ENCODE peak calls at places on chromosomes 16 and 17, in six cellular contexts. J is upper lobe of right lung, R is tibial artery, N is sigmoid colon, P is psoas muscle, X is PC-3. L is an unnamed sample.

GRCh38 chr17:9116311-9116820 is 95.1 kb downstream of the NTN1 start:
- DNase-seq in J (peak), R (peak), N (peak), P (no peak), X (no peak), L (no peak)

GRCh38 chr16:19853973-19854876 is 30.4 kb downstream of the GPRC5B start:
- DNase-seq in J (no peak), R (no peak), N (no peak), P (no peak), X (no peak), L (no peak)

GRCh38 chr17:28746611-28747045 is 2.8 kb downstream of the TRAF4 start:
- DNase-seq in J (peak), R (no peak), N (no peak), P (peak), X (peak), L (no peak)

GRCh38 chr17:73824321-73824720 is 180.1 kb upstream of the SDK2 start:
- DNase-seq in J (no peak), R (no peak), N (no peak), P (no peak), X (no peak), L (no peak)

GRCh38 chr16:78522327-78522726 is 422.9 kb downstream of the WWOX start:
- DNase-seq in J (no peak), R (no peak), N (no peak), P (no peak), X (no peak), L (no peak)

GRCh38 chr17:76419576-76420245 is 33.2 kb downstream of the UBE2O start:
- DNase-seq in J (no peak), R (peak), N (no peak), P (no peak), X (no peak), L (no peak)

GRCh38 chr17:80092959-80093358 is 8.4 kb upstream of the GAA start:
- DNase-seq in J (no peak), R (no peak), N (peak), P (peak), X (no peak), L (no peak)

GRCh38 chr17:9844153-9844552 is 18.4 kb downstream of the GLP2R start:
- DNase-seq in J (no peak), R (no peak), N (no peak), P (no peak), X (no peak), L (no peak)

GRCh38 chr16:54026456-54026855 is 260.1 kb downstream of the IRX3 start:
- DNase-seq in J (no peak), R (no peak), N (no peak), P (no peak), X (no peak), L (no peak)

GRCh38 chr16:1113889-1114526 is 18.0 kb upstream of the C1QTNF8 start:
- DNase-seq in J (no peak), R (no peak), N (no peak), P (no peak), X (no peak), L (no peak)

GRCh38 chr17:7794063-7794663 is 39.9 kb upstream of the KDM6B start:
- DNase-seq in J (no peak), R (no peak), N (no peak), P (no peak), X (no peak), L (no peak)

GRCh38 chr16:27359615-27360014 is 42.4 kb upstream of the IL21R start:
- DNase-seq in J (no peak), R (no peak), N (no peak), P (no peak), X (no peak), L (no peak)

GRCh38 chr17:17826942-17827785 is 9.6 kb downstream of the SREBF1 start:
- DNase-seq in J (no peak), R (no peak), N (no peak), P (no peak), X (no peak), L (no peak)

GRCh38 chr17:6981426-6981825 is 14.4 kb upstream of the ALOX12 start:
- DNase-seq in J (no peak), R (no peak), N (no peak), P (no peak), X (no peak), L (no peak)

GRCh38 chr17:50051082-50051576 is 4.8 kb upstream of the ITGA3 start:
- DNase-seq in J (no peak), R (no peak), N (no peak), P (peak), X (peak), L (no peak)

GRCh38 chr16:3822366-3823045 is 58.0 kb downstream of the CREBBP start:
- DNase-seq in J (no peak), R (no peak), N (no peak), P (no peak), X (no peak), L (no peak)

GRCh38 chr16:64951193-64951592 is 170.7 kb downstream of the CDH11 start:
- DNase-seq in J (no peak), R (no peak), N (no peak), P (no peak), X (no peak), L (no peak)

GRCh38 chr16:52976539-52977167 is 76.0 kb downstream of the CHD9NB start:
- DNase-seq in J (no peak), R (no peak), N (no peak), P (no peak), X (peak), L (no peak)

GRCh38 chr16:66521951-66522771 is 27.8 kb downstream of the TK2 start:
- DNase-seq in J (peak), R (no peak), N (no peak), P (no peak), X (peak), L (peak)

GRCh38 chr17:41957058-41957868 is 9.3 kb upstream of the CNP start:
- DNase-seq in J (no peak), R (no peak), N (no peak), P (no peak), X (no peak), L (no peak)
- H3K4me3 ChIP-seq in J (no peak), R (no peak), N (no peak), P (no peak), X (no peak), L (no peak)

GRCh38 chr16:74261068-74261467 is 35.5 kb upstream of the PSMD7 start:
- DNase-seq in J (no peak), R (no peak), N (no peak), P (no peak), X (no peak), L (no peak)
- H3K27ac ChIP-seq in J (no peak), R (no peak), N (no peak), P (no peak), X (no peak), L (no peak)

DNA sequence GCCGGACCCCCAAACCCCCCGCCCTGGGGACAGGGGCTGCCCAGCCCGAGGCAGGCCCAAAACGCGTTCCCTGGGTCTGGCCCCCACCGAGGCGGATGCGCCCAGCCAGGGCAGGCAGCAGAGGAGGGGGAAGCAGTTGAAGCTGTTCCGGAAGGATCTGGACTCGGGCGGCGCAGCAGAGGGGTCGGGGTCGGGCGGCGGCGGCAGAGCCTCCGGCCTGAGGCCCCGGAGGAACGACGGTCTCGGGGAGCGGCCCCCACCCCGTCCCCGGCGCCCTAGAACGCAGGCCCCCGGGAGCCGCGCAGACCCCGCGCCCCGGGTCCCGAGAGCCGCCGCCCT is 22.9 kb upstream of the ZFPM1 start:
- DNase-seq in J (no peak), R (no peak), N (no peak), P (no peak), X (no peak), L (no peak)
- H3K4me3 ChIP-seq in J (peak), R (peak), N (peak), P (peak), X (no peak), L (peak)

GRCh38 chr16:85179344-85180046 is 67.2 kb upstream of the CIBAR2 start:
- DNase-seq in J (no peak), R (no peak), N (no peak), P (no peak), X (no peak), L (no peak)

GRCh38 chr16:85178596-85178995 is 66.3 kb upstream of the CIBAR2 start:
- DNase-seq in J (no peak), R (no peak), N (no peak), P (peak), X (no peak), L (no peak)

GRCh38 chr16:85181739-85182129 is 69.5 kb upstream of the CIBAR2 start:
- DNase-seq in J (no peak), R (no peak), N (no peak), P (peak), X (no peak), L (no peak)

GRCh38 chr16:85181091-85181738 is 68.9 kb upstream of the CIBAR2 start:
- DNase-seq in J (no peak), R (no peak), N (no peak), P (peak), X (no peak), L (no peak)

GRCh38 chr16:85180047-85180878 is 68.0 kb upstream of the CIBAR2 start:
- DNase-seq in J (no peak), R (no peak), N (no peak), P (peak), X (no peak), L (no peak)
- H3K27ac ChIP-seq in J (no peak), R (no peak), N (no peak), P (no peak), X (no peak), L (no peak)